ENCODE peak calls at places on chromosomes 3 and 15, in six cellular contexts. E is colonic mucosa, G is AG04450, M is transverse colon, O is astrocyte, L is ovary. B is an unnamed sample.

GRCh38 chr3:168249539-168250414 is 154.1 kb upstream of the GOLIM4 start:
- DNase-seq in E (peak), G (peak), M (peak), O (peak), L (peak), B (peak)

GRCh38 chr3:139450155-139450554 is 26.2 kb downstream of the RBP2 start:
- DNase-seq in E (no peak), G (no peak), M (no peak), O (no peak), L (no peak), B (no peak)

GRCh38 chr3:113174806-113175490 is 36.4 kb upstream of the BOC start:
- DNase-seq in E (no peak), G (peak), M (no peak), O (no peak), L (peak), B (peak)

GRCh38 chr15:59199775-59200465 is 6.7 kb upstream of the LDHAL6B start:
- DNase-seq in E (no peak), G (no peak), M (no peak), O (peak), L (no peak), B (peak)

GRCh38 chr15:55250392-55250791 is 39.2 kb downstream of the RAB27A start:
- DNase-seq in E (no peak), G (peak), M (peak), O (peak), L (no peak), B (peak)

GRCh38 chr3:194865081-194865480 is 179.4 kb downstream of the FAM43A start:
- DNase-seq in E (no peak), G (no peak), M (no peak), O (no peak), L (no peak), B (no peak)

GRCh38 chr3:176650478-176650877 is 546.8 kb downstream of the TBL1XR1 start:
- DNase-seq in E (no peak), G (no peak), M (no peak), O (peak), L (no peak), B (peak)

GRCh38 chr3:111785034-111785433 is 74.0 kb upstream of the PHLDB2 start:
- DNase-seq in E (no peak), G (no peak), M (no peak), O (no peak), L (no peak), B (no peak)

GRCh38 chr15:90679959-90680358 is 37.2 kb upstream of the BLM start:
- DNase-seq in E (no peak), G (no peak), M (no peak), O (no peak), L (no peak), B (peak)

GRCh38 chr3:197454014-197454413 is 101.8 kb downstream of the BDH1 start:
- DNase-seq in E (no peak), G (no peak), M (peak), O (no peak), L (no peak), B (peak)

GRCh38 chr3:39104961-39105686 is 2.3 kb downstream of the GORASP1 start:
- DNase-seq in E (no peak), G (no peak), M (no peak), O (no peak), L (no peak), B (no peak)

GRCh38 chr3:10942806-10943205 is 49.7 kb upstream of the SLC6A1 start:
- DNase-seq in E (no peak), G (no peak), M (no peak), O (no peak), L (no peak), B (no peak)

GRCh38 chr15:98485451-98485850 is 162.9 kb upstream of the IGF1R start:
- DNase-seq in E (no peak), G (no peak), M (no peak), O (no peak), L (no peak), B (no peak)

GRCh38 chr15:92797168-92798052 is 102.7 kb upstream of the CHD2 start:
- DNase-seq in E (peak), G (peak), M (no peak), O (peak), L (peak), B (peak)

GRCh38 chr15:48040166-48040817 is 80.5 kb upstream of the SLC24A5 start:
- DNase-seq in E (peak), G (no peak), M (peak), O (peak), L (no peak), B (peak)
- H3K4me3 ChIP-seq in E (no peak), G (no peak), M (no peak), O (no peak), L (no peak), B (no peak)

GRCh38 chr3:16719426-16719825 is 114.2 kb upstream of the DAZL start:
- DNase-seq in E (no peak), G (no peak), M (no peak), O (no peak), L (no peak), B (no peak)

GRCh38 chr3:16721494-16721893 is 116.3 kb upstream of the DAZL start:
- DNase-seq in E (no peak), G (no peak), M (no peak), O (no peak), L (no peak), B (no peak)

GRCh38 chr3:16720367-16720766 is 115.1 kb upstream of the DAZL start:
- DNase-seq in E (no peak), G (no peak), M (no peak), O (no peak), L (no peak), B (no peak)

GRCh38 chr3:16724487-16724886 is 119.3 kb upstream of the DAZL start:
- DNase-seq in E (no peak), G (no peak), M (no peak), O (peak), L (no peak), B (no peak)

GRCh38 chr3:16723994-16724393 is 118.8 kb upstream of the DAZL start:
- DNase-seq in E (no peak), G (no peak), M (no peak), O (peak), L (no peak), B (peak)
- TF ChIP-seq CTCF in E (no peak), G (peak), M (no peak), O (peak), L (no peak), B (no peak)

DNA sequence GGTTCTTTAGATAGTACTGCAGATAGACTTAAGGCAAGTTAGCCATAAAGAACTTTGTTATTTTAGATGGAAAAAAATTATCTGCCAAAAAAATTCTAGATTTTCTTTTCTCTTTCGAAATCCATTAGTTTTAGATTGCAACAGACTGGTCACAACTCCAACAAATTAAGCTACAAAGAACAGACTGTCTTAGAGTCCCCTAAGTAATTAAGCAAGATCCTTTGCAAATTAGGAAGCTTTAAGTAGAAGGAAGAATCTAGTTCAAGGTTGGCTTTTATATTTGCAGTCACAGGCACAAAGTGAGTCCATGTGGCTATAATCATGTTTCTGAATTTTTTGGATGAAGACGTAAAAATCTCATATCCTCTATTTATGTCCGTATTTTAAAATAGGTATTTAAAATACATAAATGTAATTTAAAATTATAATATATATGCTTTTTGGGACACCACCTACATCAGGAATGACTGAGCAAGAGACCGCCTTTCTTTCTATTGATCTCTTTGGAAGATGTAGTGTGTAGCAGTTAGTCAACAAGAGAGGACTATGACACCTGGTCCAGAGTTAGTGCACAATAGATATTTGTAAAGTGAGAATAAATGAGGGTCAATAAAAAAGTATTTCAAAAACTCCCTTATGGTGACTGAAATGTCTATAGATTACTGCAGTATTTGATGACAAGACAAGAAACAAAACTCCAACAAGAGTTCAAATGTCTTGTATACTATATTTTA is 34.4 kb downstream of the TMEM45A start:
- DNase-seq in E (no peak), G (no peak), M (no peak), O (no peak), L (no peak), B (no peak)
- H3K4me3 ChIP-seq in E (no peak), G (no peak), M (no peak), O (no peak), L (no peak), B (no peak)

DNA sequence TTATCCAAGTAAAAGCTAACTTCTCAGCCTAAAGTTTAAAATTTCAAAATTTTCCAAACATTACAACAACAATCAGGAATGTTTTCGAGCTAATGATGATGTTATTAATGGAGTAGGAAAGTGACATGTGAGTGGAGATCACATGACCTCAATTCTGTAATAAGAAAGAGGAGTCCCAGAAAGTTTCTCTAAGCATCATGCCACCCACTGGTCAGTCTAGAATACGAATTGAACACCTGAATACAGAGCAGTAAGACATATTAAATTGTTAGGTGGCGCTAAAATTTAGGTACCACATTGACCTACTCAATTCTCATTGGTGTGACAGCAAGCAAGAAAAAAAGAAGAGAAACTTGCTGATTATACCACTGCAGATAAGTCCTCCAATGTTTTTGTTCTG is 163.9 kb downstream of the DCLK3 start:
- DNase-seq in E (no peak), G (no peak), M (no peak), O (no peak), L (no peak), B (no peak)
- TF ChIP-seq CTCF in E (no peak), G (no peak), M (no peak), O (no peak), L (no peak), B (no peak)

DNA sequence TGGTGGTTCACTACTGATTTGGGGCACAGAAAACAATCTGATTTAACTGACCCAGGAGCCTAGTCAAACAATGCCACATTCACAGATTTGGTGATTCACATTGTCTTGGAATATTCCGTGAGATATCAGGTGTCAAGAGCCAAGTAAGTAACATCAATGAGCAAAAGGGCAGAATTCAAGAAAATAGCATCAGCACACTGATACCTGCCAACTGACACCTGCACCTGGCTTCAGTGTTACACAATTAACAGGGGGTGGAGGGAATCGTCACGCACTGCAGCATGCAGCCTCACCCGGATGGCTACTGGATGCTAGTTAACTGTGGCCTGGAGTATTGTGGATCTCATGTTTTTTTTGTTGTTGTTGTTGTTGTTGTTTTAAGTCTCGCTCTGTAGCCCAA is 17.6 kb downstream of the CCNL1 start:
- DNase-seq in E (no peak), G (no peak), M (no peak), O (no peak), L (no peak), B (no peak)
- H3K4me3 ChIP-seq in E (no peak), G (no peak), M (no peak), O (no peak), L (no peak), B (no peak)

GRCh38 chr3:46368569-46368968 is 2.2 kb upstream of the CCR5 start:
- DNase-seq in E (peak), G (no peak), M (peak), O (no peak), L (no peak), B (no peak)
- TF ChIP-seq CTCF in E (no peak), G (no peak), M (peak), O (no peak), L (no peak), B (no peak)

DNA sequence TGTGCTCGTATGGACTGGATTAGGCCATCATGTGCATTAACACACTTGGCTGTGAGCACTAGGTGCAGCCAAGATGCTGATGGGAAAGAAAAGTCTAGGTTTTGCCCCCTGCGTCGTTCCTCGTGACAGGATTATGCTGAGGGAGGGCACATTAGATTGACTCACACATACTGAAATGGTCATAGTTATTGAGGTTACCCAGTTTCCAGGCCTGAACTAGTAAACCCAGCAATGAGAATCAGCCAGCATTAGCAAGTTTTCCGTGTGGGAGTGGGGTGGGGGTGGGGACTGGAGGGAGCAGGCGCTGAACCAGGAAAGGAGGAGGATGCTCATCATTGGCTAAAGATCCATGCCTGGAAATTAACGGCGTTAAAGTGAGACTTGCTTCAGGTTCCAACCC is 224.9 kb upstream of the TPRG1 start:
- DNase-seq in E (no peak), G (no peak), M (no peak), O (peak), L (peak), B (peak)
- H3K4me3 ChIP-seq in E (peak), G (no peak), M (no peak), O (no peak), L (peak), B (no peak)

DNA sequence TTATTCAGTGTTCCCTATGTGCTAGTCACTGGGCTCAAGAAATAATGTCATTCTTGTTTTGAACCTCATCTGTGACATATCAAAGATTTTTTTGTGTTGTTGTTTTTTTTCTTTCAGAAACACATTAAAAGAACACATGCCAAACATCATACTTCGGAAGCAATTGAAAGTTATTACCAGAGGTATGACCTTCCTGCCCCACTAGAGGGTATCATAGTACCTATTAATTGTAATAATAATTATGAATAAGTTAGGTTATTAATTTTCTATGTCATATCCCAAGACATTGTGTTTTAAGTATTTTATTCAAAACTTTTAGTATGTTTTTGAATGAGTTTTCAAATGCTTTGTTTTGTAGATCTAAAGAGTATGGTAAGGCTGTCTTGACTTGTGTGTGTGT is 65.7 kb downstream of the CDIN1 start:
- DNase-seq in E (no peak), G (no peak), M (no peak), O (no peak), L (no peak), B (peak)
- TF ChIP-seq CTCF in E (no peak), G (peak), M (no peak), O (no peak), L (no peak), B (peak)

GRCh38 chr3:72336821-72337479 is 511.3 kb downstream of the SHQ1 start:
- DNase-seq in E (peak), G (no peak), M (peak), O (peak), L (peak), B (peak)

GRCh38 chr3:72339750-72340025 is 508.6 kb downstream of the SHQ1 start:
- DNase-seq in E (no peak), G (no peak), M (no peak), O (no peak), L (no peak), B (no peak)

GRCh38 chr3:72337480-72337855 is 510.8 kb downstream of the SHQ1 start:
- DNase-seq in E (no peak), G (no peak), M (no peak), O (no peak), L (no peak), B (no peak)

GRCh38 chr3:72338942-72339749 is 509.1 kb downstream of the SHQ1 start:
- DNase-seq in E (no peak), G (peak), M (no peak), O (peak), L (no peak), B (peak)

GRCh38 chr3:72338082-72338941 is 509.9 kb downstream of the SHQ1 start:
- DNase-seq in E (no peak), G (no peak), M (no peak), O (peak), L (no peak), B (no peak)
- H3K4me3 ChIP-seq in E (no peak), G (no peak), M (no peak), O (no peak), L (no peak), B (no peak)

B was measured in AG10803.